ENCODE peak calls at places on chromosomes 3 and 15, in seven cellular contexts. W is suprapubic skin, Q is HCT116, Z is stomach, P is upper lobe of left lung, L is SK-N-SH, I is GM23338. J is an unnamed sample.

GRCh38 chr15:28132524-28133275 is 33.6 kb upstream of the OCA2 start:
- DNase-seq in P (peak; percentile 74), Z (no peak), Q (no peak), W (no peak), I (no peak), L (no peak), J (no peak)

GRCh38 chr3:33787328-33788009 is 11.0 kb upstream of the PDCD6IP start:
- DNase-seq in P (no peak), I (peak; percentile 92), Z (peak; percentile 61), L (peak; percentile 64), W (no peak), Q (peak; percentile 60), J (no peak)

GRCh38 chr15:61083081-61083780 is 145.9 kb downstream of the RORA start:
- DNase-seq in Q (no peak), W (no peak), I (no peak), L (no peak), Z (no peak), P (no peak), J (no peak)

GRCh38 chr15:96340611-96341464 is 10.3 kb downstream of the NR2F2 start:
- DNase-seq in I (peak; percentile 82), Q (no peak), P (peak; percentile 87), Z (no peak), L (peak; percentile 83), W (no peak), J (peak; percentile 82)

GRCh38 chr3:53156368-53156834 is 4.6 kb upstream of the PRKCD start:
- DNase-seq in P (peak; percentile 88), L (peak; percentile 61), Q (no peak), Z (no peak), W (no peak), I (peak; percentile 77), J (no peak)

GRCh38 chr3:112976001-112976400 is 1.1 kb upstream of the CD200R1 start:
- DNase-seq in I (no peak), L (no peak), Q (no peak), W (no peak), Z (no peak), P (no peak), J (no peak)

GRCh38 chr15:83512459-83512858 is 65.3 kb downstream of the SH3GL3 start:
- DNase-seq in W (no peak), L (no peak), P (no peak), Q (no peak), Z (no peak), I (peak; percentile 27), J (no peak)

GRCh38 chr3:10495003-10495402 is 10.4 kb downstream of the ATP2B2 start:
- DNase-seq in P (no peak), I (peak; percentile 27), Q (peak; percentile 58), W (no peak), L (peak; percentile 44), Z (peak; percentile 51), J (no peak)

GRCh38 chr3:58161435-58162398 is 49.1 kb downstream of the DNASE1L3 start:
- DNase-seq in W (no peak), Z (peak; percentile 75), L (no peak), Q (peak; percentile 88), P (no peak), I (no peak), J (no peak)

GRCh38 chr15:23467110-23467600 is 20.1 kb upstream of the GOLGA6L2 start:
- DNase-seq in W (no peak), L (peak; percentile 28), Z (no peak), Q (peak; percentile 24), P (no peak), I (peak; percentile 58), J (no peak)

GRCh38 chr15:101651753-101652097 is 456 bp downstream of the TM2D3 start:
- DNase-seq in P (no peak), L (no peak), Q (no peak), I (peak; percentile 59), W (no peak), Z (no peak), J (no peak)

GRCh38 chr15:41778503-41778902 is 4.2 kb downstream of the MAPKBP1 start:
- DNase-seq in L (no peak), Q (no peak), I (no peak), W (no peak), Z (no peak), P (no peak), J (no peak)

GRCh38 chr3:43882976-43883680 is 192.4 kb downstream of the ABHD5 start:
- DNase-seq in Z (no peak), P (no peak), Q (no peak), W (no peak), L (peak; percentile 55), I (no peak), J (no peak)

GRCh38 chr3:43883729-43884396 is 193.1 kb downstream of the ABHD5 start:
- DNase-seq in L (no peak), I (no peak), Q (no peak), W (no peak), P (no peak), Z (peak; percentile 67), J (peak; percentile 49)

GRCh38 chr3:43876648-43877047 is 185.9 kb downstream of the ABHD5 start:
- DNase-seq in P (no peak), L (no peak), I (no peak), Z (no peak), W (no peak), Q (no peak), J (no peak)

GRCh38 chr3:43874290-43874689 is 183.6 kb downstream of the ABHD5 start:
- DNase-seq in I (no peak), P (no peak), L (no peak), W (no peak), Q (no peak), Z (no peak), J (peak; percentile 34)

GRCh38 chr3:43879166-43879565 is 188.4 kb downstream of the ABHD5 start:
- DNase-seq in P (no peak), Z (peak; percentile 31), L (no peak), Q (peak; percentile 58), I (peak; percentile 95), W (no peak), J (no peak)
- TF ChIP-seq CTCF in P (peak; percentile 22), Z (no peak), L (peak; percentile 36), Q (peak; percentile 63), I (peak; percentile 78), W (no peak), J (no peak)

DNA sequence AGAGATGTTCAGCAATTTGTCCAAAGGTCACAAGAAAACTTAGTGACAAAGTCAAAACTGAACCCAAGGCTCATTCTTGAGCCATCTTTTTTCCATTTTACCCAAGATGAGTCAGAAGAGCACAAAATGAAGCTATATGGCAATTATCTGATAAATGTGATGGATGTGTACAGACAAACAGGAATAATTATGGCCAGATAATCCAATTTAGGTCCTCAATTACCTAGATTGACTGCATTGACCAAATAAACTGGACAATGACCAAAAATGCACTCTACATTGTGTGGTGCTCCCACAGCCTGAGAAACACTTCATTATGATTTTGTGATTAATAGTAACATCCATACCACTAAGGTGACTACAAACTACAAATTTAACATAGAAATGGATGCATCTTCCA is 1105.8 kb downstream of the IGSF11 start:
- DNase-seq in P (no peak), I (no peak), L (peak; percentile 36), Q (no peak), W (no peak), Z (no peak), J (no peak)
- TF ChIP-seq POLR2AphosphoS5 in P (no peak), I (no peak), L (peak; percentile 63), Q (no peak), W (no peak), Z (no peak), J (no peak)

GRCh38 chr3:165194477-165195135 is 1.6 kb downstream of the SLITRK3 start:
- DNase-seq in I (peak; percentile 31), Z (no peak), L (peak; percentile 25), W (no peak), Q (no peak), P (no peak), J (no peak)
- H3K27ac ChIP-seq in I (no peak overlapping the region), Z (no peak overlapping the region), L (no peak overlapping the region), W (no peak overlapping the region), Q (no peak overlapping the region), P (no peak overlapping the region), J (no peak overlapping the region)

DNA sequence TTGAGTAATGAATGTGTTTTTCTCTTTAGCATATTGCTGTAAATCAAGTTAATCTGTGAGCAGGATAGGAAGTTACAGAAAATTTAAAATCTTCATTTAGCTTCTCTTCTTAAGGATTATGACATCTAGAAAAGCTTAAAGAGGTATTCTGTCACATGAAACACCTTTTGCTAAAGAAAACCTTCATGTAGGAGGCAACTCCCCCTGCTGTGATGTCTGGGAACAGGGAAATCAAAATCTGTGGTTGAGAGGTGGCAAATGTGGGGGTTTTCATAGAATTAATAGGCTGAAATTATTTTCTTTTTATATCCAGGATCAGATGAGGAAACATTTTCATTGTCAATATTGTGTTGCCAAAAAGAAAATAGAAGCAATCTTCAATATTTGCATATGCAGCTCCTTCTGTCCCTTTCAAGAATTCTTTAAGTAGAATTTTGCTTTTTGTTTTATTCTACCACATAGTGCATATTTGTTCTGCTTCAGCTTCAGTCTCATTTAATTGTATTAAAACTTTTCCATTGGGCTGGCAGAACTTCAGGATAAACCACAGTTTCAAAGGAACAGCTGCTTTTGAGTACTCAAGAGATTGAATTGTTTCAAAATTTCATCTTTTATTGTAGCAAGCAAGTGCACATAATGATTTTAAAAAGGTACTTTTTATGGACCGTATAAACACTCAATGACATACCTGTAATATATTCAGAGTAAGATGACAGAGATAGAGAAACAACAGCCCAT is 128.4 kb downstream of the RAP2B start:
- DNase-seq in Z (no peak), L (no peak), W (no peak), Q (no peak), I (no peak), P (no peak), J (no peak)
- TF ChIP-seq CTCF in Z (no peak), L (peak; percentile 56), W (no peak), Q (peak; percentile 46), I (peak; percentile 52), P (peak; percentile 30), J (no peak)

DNA sequence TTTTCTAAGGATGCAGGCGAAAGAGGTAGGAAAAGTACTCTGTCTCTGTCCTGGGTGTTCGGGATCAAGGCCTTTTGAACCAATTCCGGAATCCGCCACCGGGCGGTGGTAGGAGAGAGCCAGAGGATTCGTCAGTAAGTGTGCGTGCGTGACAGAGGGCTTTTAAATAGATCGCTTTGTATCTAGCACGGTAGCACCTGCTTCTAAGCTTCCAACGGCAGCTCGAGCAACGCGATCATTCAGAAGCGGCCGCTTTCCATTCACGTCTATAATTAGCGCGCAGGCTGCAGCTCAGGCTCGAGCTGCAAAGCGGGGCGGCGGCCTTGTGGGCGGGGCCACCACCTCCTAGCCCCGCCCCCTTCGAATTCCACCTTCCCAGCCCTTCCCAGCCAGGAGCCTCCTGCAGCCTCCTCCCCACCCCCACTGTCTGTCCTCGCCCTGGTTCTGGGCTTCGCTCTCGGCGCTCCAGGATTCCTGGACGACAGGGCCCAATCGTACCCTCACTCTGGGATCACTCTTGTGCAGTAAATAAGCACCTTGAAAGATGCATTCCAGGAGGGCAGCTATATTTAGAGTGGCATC is 224.3 kb upstream of the TPRG1 start:
- DNase-seq in L (peak; percentile 86), Q (peak; percentile 73), Z (peak; percentile 90), I (peak; percentile 94), P (peak; percentile 96), W (peak; percentile 93), J (peak; percentile 93)
- TF ChIP-seq POLR2AphosphoS5 in L (peak; percentile 19), Q (peak; percentile 10), Z (peak; percentile 71), I (no peak), P (peak; percentile 77), W (peak; percentile 47), J (no peak)

GRCh38 chr3:56691165-56692000 is 8.3 kb upstream of the TASOR start:
- DNase-seq in Z (no peak), P (peak; percentile 67), I (no peak), L (no peak), W (no peak), Q (peak; percentile 54), J (no peak)
- H3K27ac ChIP-seq in Z (no peak overlapping the region), P (no peak overlapping the region), I (no peak overlapping the region), L (no peak overlapping the region), W (no peak overlapping the region), Q (peak overlapping the region; percentile 44), J (no peak overlapping the region)